ENCODE peak calls at places on chromosomes 5 and 9, in seven cellular contexts. U is hepatic stellate cell, S is GM13977, T is IMR-90, P is AG20443, E is left ventricle myocardium inferior, D is fibroblast of pulmonary artery. C is an unnamed sample.

GRCh38 chr5:153802419-153802818 is 236.3 kb downstream of the FAM114A2 start:
- DNase-seq in U (no peak), S (no peak), T (no peak), P (no peak), E (no peak), D (no peak), C (no peak)

GRCh38 chr9:117927354-117927753 is 223.2 kb downstream of the TLR4 start:
- DNase-seq in U (no peak), S (no peak), T (no peak), P (no peak), E (no peak), D (no peak), C (no peak)

GRCh38 chr5:1436036-1436435 is 9.2 kb downstream of the SLC6A3 start:
- DNase-seq in U (no peak), S (no peak), T (no peak), P (no peak), E (no peak), D (no peak), C (no peak)

GRCh38 chr9:88949425-88949824 is 41.8 kb upstream of the S1PR3 start:
- DNase-seq in U (no peak), S (no peak), T (peak; percentile 52), P (no peak), E (peak; percentile 50), D (peak; percentile 84), C (no peak)

GRCh38 chr5:144179226-144179625 is 8.6 kb downstream of the KCTD16 start:
- DNase-seq in U (no peak), S (no peak), T (no peak), P (no peak), E (no peak), D (no peak), C (no peak)

GRCh38 chr9:130368631-130369103 is 76.1 kb upstream of the ASS1 start:
- DNase-seq in U (no peak), S (no peak), T (no peak), P (no peak), E (no peak), D (no peak), C (no peak)

GRCh38 chr9:3931996-3932906 is 367.6 kb downstream of the GLIS3 start:
- DNase-seq in U (peak; percentile 7), S (no peak), T (peak; percentile 43), P (peak; percentile 49), E (no peak), D (no peak), C (no peak)

GRCh38 chr5:143229426-143229895 is 174.0 kb downstream of the NR3C1 start:
- DNase-seq in U (no peak), S (no peak), T (no peak), P (no peak), E (no peak), D (no peak), C (peak; percentile 50)

GRCh38 chr5:145510769-145511168 is 324.4 kb downstream of the PRELID2 start:
- DNase-seq in U (no peak), S (no peak), T (no peak), P (no peak), E (no peak), D (no peak), C (no peak)